ENCODE peak calls at places on chromosomes 16 and 17, in ten cellular contexts. X is stomach, F is A549, M is ovary, C is sigmoid colon, Y is tibial nerve, A is transverse colon, I is H1, G is GM12878, Q is K562. V is an unnamed sample.

GRCh38 chr17:73768691-73769090 is 124.4 kb upstream of the SDK2 start:
- DNase-seq in X (no peak), F (no peak), M (no peak), C (no peak), Y (no peak), A (no peak), I (no peak), G (no peak), Q (no peak), V (no peak)

GRCh38 chr17:278055-279028 is 74.3 kb downstream of the RPH3AL start:
- DNase-seq in X (peak), F (no peak), M (no peak), C (no peak), Y (no peak), A (no peak), I (no peak), G (no peak), Q (no peak), V (no peak)

GRCh38 chr16:83802559-83802958 is 5.2 kb upstream of the HSBP1 start:
- DNase-seq in X (no peak), F (no peak), M (no peak), C (no peak), Y (no peak), A (no peak), I (no peak), G (no peak), Q (no peak), V (no peak)

GRCh38 chr16:87422106-87422505 is 30.0 kb downstream of the MAP1LC3B start:
- DNase-seq in X (no peak), F (no peak), M (no peak), C (peak), Y (no peak), A (no peak), I (no peak), G (no peak), Q (no peak), V (no peak)

GRCh38 chr16:81491522-81492188 is 47.0 kb downstream of the CMIP start:
- DNase-seq in X (no peak), F (no peak), M (no peak), C (no peak), Y (no peak), A (no peak), I (no peak), G (no peak), Q (no peak), V (no peak)

GRCh38 chr16:21338537-21339268 is 60.6 kb upstream of the CRYM start:
- DNase-seq in X (no peak), F (no peak), M (no peak), C (no peak), Y (no peak), A (no peak), I (no peak), G (no peak), Q (no peak), V (no peak)

GRCh38 chr16:76676356-76676755 is 399.2 kb downstream of the CNTNAP4 start:
- DNase-seq in X (no peak), F (no peak), M (no peak), C (no peak), Y (no peak), A (no peak), I (no peak), G (no peak), Q (no peak), V (no peak)

GRCh38 chr17:78925662-78926555 is 722 bp upstream of the TIMP2 start:
- DNase-seq in X (peak), F (peak), M (peak), C (peak), Y (peak), A (peak), I (no peak), G (no peak), Q (no peak), V (peak)

GRCh38 chr16:84262939-84263338 is 23.1 kb upstream of the KCNG4 start:
- DNase-seq in X (no peak), F (no peak), M (no peak), C (no peak), Y (no peak), A (no peak), I (no peak), G (no peak), Q (no peak), V (no peak)

GRCh38 chr17:27868565-27868964 is 24.6 kb downstream of the LYRM9 start:
- DNase-seq in X (no peak), F (no peak), M (no peak), C (no peak), Y (no peak), A (no peak), I (no peak), G (no peak), Q (no peak), V (no peak)

DNA sequence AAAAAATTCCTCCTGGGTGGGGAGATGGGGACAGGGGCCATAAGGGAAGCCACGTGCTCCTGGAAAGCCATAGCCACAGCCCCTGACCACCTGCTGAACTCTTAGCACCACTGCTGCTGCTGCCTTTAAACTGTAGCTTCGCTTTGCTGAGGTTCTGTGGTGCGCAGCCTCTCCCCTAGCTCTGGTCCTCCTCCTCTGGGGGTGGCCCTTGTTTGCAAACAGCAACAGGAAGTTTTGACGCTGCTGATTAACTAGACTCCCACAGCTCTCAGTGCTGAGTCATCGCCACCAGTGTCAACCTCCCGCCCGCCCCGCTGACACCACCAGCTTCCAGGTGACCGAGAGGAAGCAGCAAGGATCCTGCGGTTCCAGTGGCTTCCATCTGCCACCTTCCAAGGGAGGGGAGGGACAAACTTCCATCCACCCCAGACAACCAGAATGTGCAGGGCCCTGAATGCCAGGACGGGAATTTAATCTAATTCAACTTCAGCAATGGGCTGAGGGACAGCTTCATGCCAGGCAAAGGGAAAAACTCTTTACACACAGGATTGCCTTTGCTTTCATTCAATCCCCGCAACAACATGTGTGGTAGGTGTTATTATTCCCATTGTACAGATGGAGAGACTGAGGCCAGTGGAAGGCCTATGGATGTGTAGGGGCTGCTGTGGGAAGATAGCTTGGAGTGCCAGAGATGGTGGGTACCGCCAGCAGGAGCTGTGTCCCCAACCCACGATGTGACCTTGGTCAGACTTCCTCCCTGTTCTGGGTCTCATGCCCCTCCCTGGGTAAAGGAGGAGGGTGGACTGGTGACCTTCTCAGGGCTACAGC is 8.1 kb upstream of the KIFC3 start:
- DNase-seq in X (peak), F (peak), M (peak), C (peak), Y (peak), A (peak), I (no peak), G (peak), Q (peak), V (peak)
- TF ChIP-seq POLR2A in X (no peak), F (peak), M (no peak), C (no peak), Y (no peak), A (no peak), I (peak), G (peak), Q (peak), V (no peak)

DNA sequence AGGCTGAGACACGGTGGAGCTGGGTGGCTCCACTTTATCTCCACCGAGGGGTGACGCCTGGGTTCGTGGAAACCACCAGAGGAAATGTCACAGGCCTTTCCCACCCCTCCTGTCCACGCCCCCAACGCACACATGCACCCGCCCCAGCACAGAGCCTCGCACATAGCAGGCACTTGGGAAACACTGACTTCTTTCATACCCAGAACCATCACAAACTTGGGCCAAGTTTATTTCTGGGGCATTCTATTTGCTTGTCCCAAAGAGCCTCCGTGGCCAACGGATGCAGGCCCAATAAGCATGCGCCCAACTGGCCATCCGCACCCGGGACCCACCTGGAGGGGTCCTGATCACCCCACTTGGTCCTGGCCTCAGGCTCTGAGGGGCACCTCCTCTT is 3.3 kb downstream of the BCAR1 start:
- DNase-seq in X (peak), F (no peak), M (no peak), C (no peak), Y (no peak), A (peak), I (no peak), G (no peak), Q (peak), V (no peak)
- TF ChIP-seq EP300 in X (no peak), F (no peak), M (no peak), C (no peak), Y (peak), A (no peak), I (no peak), G (no peak), Q (no peak), V (no peak)

DNA sequence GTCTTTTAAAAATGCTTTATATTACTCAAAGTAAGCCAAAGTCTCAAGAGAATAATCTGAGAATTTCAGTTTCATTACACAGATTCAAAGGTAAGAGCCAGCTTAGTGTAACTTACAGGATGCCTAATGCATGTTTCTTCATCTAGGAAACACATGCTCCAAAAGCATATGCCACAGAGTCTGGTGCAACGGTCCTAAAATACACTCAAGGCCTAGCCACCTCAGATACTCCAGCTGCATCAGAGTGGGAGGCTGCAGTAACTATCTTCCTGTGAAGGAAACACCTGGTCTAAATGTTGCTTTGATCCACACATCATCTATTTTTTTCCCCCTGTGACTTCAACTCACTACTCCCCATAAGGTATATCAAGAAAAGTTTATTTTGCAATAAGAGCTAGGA is 51.6 kb upstream of the CORO6 start:
- DNase-seq in X (no peak), F (no peak), M (no peak), C (no peak), Y (no peak), A (no peak), I (no peak), G (no peak), Q (no peak), V (no peak)
- TF ChIP-seq POLR2A in X (no peak), F (no peak), M (no peak), C (no peak), Y (no peak), A (no peak), I (no peak), G (no peak), Q (no peak), V (no peak)

GRCh38 chr17:7889166-7889584 is 586 bp downstream of the CHD3 start:
- DNase-seq in X (peak), F (peak), M (peak), C (peak), Y (peak), A (peak), I (no peak), G (no peak), Q (peak), V (peak)
- TF ChIP-seq EP300 in X (peak), F (no peak), M (no peak), C (no peak), Y (peak), A (no peak), I (no peak), G (no peak), Q (no peak), V (no peak)

GRCh38 chr16:31179747-31180458 is at the start of gene FUS:
- DNase-seq in X (peak), F (peak), M (peak), C (peak), Y (peak), A (peak), I (no peak), G (peak), Q (peak), V (peak)
- TF ChIP-seq POLR2A in X (no peak), F (peak), M (peak), C (peak), Y (peak), A (peak), I (peak), G (peak), Q (peak), V (peak)

DNA sequence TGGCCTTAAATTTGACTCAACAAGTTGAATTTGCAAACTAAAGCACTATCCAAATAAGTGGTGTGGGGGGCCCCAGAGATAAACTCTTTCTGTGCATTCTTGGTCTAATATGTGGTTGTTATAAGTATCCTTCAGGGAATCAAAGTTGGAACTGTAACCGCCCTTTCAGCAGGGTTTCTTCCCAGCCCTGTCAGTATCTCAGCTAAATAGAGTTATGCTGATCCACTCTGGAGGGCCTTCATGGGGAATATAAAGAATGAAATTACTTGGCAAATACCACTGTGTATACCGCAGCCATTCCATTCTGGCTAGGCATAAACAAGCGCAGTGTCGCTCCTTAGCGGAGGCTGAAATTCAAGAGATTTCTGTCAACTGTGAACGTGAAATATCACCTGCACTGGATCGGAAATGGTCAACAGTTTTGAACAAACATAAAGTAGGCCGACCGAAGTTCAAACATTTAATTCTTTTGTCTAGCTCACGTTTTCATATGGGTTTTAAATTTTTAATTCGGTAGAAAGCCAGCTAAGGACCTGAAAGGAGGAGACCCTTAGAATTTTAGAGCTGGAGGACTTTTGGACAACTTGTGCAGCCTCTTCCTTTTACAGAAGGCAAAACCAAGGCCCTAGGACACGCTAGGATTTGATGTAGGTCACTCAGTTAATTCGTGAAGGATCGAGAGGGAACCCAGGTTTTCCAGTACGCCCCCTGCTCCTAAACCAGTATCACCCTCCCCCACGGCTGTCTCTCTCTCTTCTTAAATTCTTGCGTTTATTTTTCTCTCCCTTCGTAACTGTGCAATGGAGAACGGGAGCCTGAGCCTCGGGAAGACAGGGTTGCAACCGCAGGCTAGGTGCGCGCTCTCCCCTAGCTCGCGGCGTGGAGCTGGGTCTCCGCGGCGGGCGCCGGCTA is 74.7 kb downstream of the CHD9 start:
- DNase-seq in X (no peak), F (no peak), M (no peak), C (no peak), Y (no peak), A (no peak), I (no peak), G (no peak), Q (peak), V (no peak)
- TF ChIP-seq EP300 in X (no peak), F (no peak), M (no peak), C (no peak), Y (no peak), A (no peak), I (no peak), G (no peak), Q (no peak), V (no peak)

V was measured in suprapubic skin.